ENCODE peak calls at places on chromosomes 4 and X, in seven cellular contexts. W is progenitor cell of endocrine pancreas; D is M059J; L is epithelial cell of esophagus; S is stimulated activated CD4-positive, alpha-beta T cell treated with anti-CD3 and anti-CD28 coated beads, TNF-alpha, amount 100 ng/mL, for 48 hours; E is kidney glomerular epithelial cell; R is hypothalamus. J is an unnamed sample.

GRCh38 chr4:139553751-139554670 is 2.0 kb downstream of the SETD7 start:
- DNase-seq in E (no peak), D (no peak), W (no peak), R (no peak), L (no peak), S (no peak), J (no peak)

GRCh38 chr4:88283661-88284377 is 542 bp downstream of the PPM1K start:
- DNase-seq in W (peak), S (peak), D (peak), E (peak), R (peak), L (peak), J (peak)

GRCh38 chrX:112211459-112211858 is 128.9 kb upstream of the TRPC5 start:
- DNase-seq in L (peak), W (no peak), D (peak), E (no peak), S (no peak), R (no peak), J (no peak)

GRCh38 chrX:31524182-31524581 is 452.3 kb upstream of the FTHL17 start:
- DNase-seq in E (no peak), S (no peak), R (no peak), L (no peak), W (no peak), D (no peak), J (no peak)

GRCh38 chr4:8117278-8117682 is 41.3 kb downstream of the ABLIM2 start:
- DNase-seq in R (no peak), L (peak), W (no peak), E (no peak), D (no peak), S (peak), J (peak)

GRCh38 chr4:5718411-5718810 is 7.4 kb downstream of the EVC start:
- DNase-seq in L (no peak), E (no peak), D (no peak), R (no peak), S (no peak), W (no peak), J (no peak)

GRCh38 chr4:173917255-173917960 is 366.1 kb downstream of the FBXO8 start:
- DNase-seq in S (no peak), E (no peak), W (no peak), L (peak), D (peak), R (no peak), J (no peak)

GRCh38 chr4:159141193-159141592 is 38.3 kb downstream of the RAPGEF2 start:
- DNase-seq in W (no peak), R (no peak), S (no peak), E (no peak), L (no peak), D (no peak), J (no peak)

GRCh38 chr4:142559986-142560385 is 286.1 kb downstream of the INPP4B start:
- DNase-seq in D (peak), S (no peak), W (no peak), E (no peak), R (no peak), L (no peak), J (no peak)

GRCh38 chrX:129876734-129877395 is 29.1 kb upstream of the UTP14A start:
- DNase-seq in E (peak), W (no peak), S (no peak), D (peak), R (no peak), L (peak), J (no peak)

GRCh38 chr4:151276787-151277557 is at the start of gene PRSS48:
- DNase-seq in L (peak), W (peak), S (peak), R (peak), D (peak), E (peak), J (peak)

GRCh38 chr4:53551963-53552362 is 39.3 kb downstream of the LNX1 start:
- DNase-seq in S (no peak), E (no peak), W (no peak), D (peak), R (no peak), L (no peak), J (no peak)

GRCh38 chr4:89492476-89493110 is 185.0 kb upstream of the GPRIN3 start:
- DNase-seq in S (no peak), L (peak), E (no peak), D (peak), R (no peak), W (no peak), J (no peak)

GRCh38 chrX:135086197-135086854 is 34.0 kb downstream of the ETDB start:
- DNase-seq in W (no peak), R (no peak), E (peak), S (peak), D (peak), L (peak), J (no peak)

GRCh38 chrX:38694394-38694793 is 106.9 kb upstream of the MID1IP1 start:
- DNase-seq in R (no peak), W (no peak), D (peak), L (peak), E (no peak), S (no peak), J (no peak)

GRCh38 chrX:135315864-135316263 is 6.6 kb downstream of the ETDC start:
- DNase-seq in D (no peak), L (no peak), W (no peak), R (no peak), E (no peak), S (no peak), J (no peak)

GRCh38 chr4:5361968-5362367 is 310.7 kb downstream of the STK32B start:
- DNase-seq in S (no peak), E (no peak), L (peak), D (no peak), W (no peak), R (no peak), J (no peak)

GRCh38 chr4:150476776-150477175 is 105.2 kb upstream of the MAB21L2 start:
- DNase-seq in E (no peak), S (no peak), D (no peak), W (no peak), L (peak), R (no peak), J (no peak)

GRCh38 chr4:123453006-123453685 is 56.6 kb downstream of the SPRY1 start:
- DNase-seq in E (no peak), S (no peak), D (peak), R (no peak), L (peak), W (no peak), J (no peak)

GRCh38 chr4:30763337-30763736 is 43.2 kb downstream of the PCDH7 start:
- DNase-seq in E (no peak), L (peak), R (no peak), W (no peak), S (no peak), D (peak), J (no peak)

GRCh38 chrX:119382606-119383005 is 16.5 kb upstream of the SLC25A43 start:
- DNase-seq in R (no peak), W (no peak), S (no peak), L (no peak), E (no peak), D (no peak), J (no peak)

GRCh38 chr4:88659061-88659889 is 38.4 kb downstream of the NAP1L5 start:
- DNase-seq in E (peak), L (peak), D (peak), S (peak), W (no peak), R (no peak), J (peak)

GRCh38 chr4:186936496-186937375 is 213.1 kb upstream of the FAT1 start:
- DNase-seq in E (peak), R (no peak), L (peak), D (peak), W (no peak), S (no peak), J (no peak)

J was measured in left colon.